ENCODE peak calls at places on chromosome 10, in ten cellular contexts. K is left ventricle myocardium inferior, O is transverse colon, W is psoas muscle, P is Panc1, D is endothelial cell of umbilical vein, C is heart right ventricle, Z is ovary, U is AG04450, J is A549. S is an unnamed sample.

GRCh38 chr10:391304-391703 is 256.0 kb downstream of the ZMYND11 start:
- DNase-seq in P (no peak), J (no peak), W (no peak), U (no peak), Z (no peak), K (no peak), C (no peak), O (no peak), D (no peak), S (no peak)

GRCh38 chr10:132076578-132077081 is 10.9 kb downstream of the JAKMIP3 start:
- DNase-seq in W (no peak), U (no peak), O (no peak), Z (no peak), D (no peak), J (no peak), P (no peak), C (no peak), K (no peak), S (peak; percentile 36)

GRCh38 chr10:52229271-52229931 is 84.7 kb upstream of the DKK1 start:
- DNase-seq in U (no peak), J (no peak), C (no peak), K (no peak), Z (no peak), P (no peak), O (no peak), W (no peak), D (peak; percentile 14), S (no peak)

GRCh38 chr10:33142290-33142689 is 184.3 kb upstream of the ITGB1 start:
- DNase-seq in U (no peak), W (no peak), C (peak; percentile 76), J (no peak), Z (no peak), D (no peak), O (no peak), P (no peak), K (peak; percentile 44), S (no peak)

GRCh38 chr10:84534168-84534567 is 205.8 kb downstream of the CCSER2 start:
- DNase-seq in C (no peak), P (no peak), U (no peak), K (no peak), D (no peak), W (no peak), J (no peak), Z (no peak), O (no peak), S (no peak)

GRCh38 chr10:51137741-51138529 is 63.6 kb downstream of the PRKG1 start:
- DNase-seq in U (no peak), O (no peak), J (no peak), Z (no peak), W (no peak), C (no peak), K (no peak), P (no peak), D (no peak), S (no peak)

GRCh38 chr10:103281753-103282152 is 4.8 kb downstream of the INA start:
- DNase-seq in J (no peak), C (no peak), U (no peak), W (no peak), D (no peak), P (no peak), Z (no peak), O (no peak), K (no peak), S (peak; percentile 93)

GRCh38 chr10:78339251-78339650 is 305.6 kb downstream of the RPS24 start:
- DNase-seq in P (no peak), O (no peak), D (no peak), W (no peak), C (no peak), U (no peak), Z (peak; percentile 26), J (no peak), K (no peak), S (peak; percentile 31)

GRCh38 chr10:73339436-73339835 is 19.2 kb downstream of the CFAP70 start:
- DNase-seq in W (peak; percentile 64), K (no peak), P (no peak), Z (no peak), O (no peak), C (peak; percentile 29), J (no peak), D (no peak), U (no peak), S (no peak)

GRCh38 chr10:42532996-42533395 is 105.4 kb downstream of the ZNF33B start:
- DNase-seq in C (no peak), P (no peak), U (no peak), J (no peak), D (no peak), W (no peak), O (no peak), Z (no peak), K (no peak), S (no peak)
- H3K9me3 ChIP-seq in C (peaks cover 8% of the 10 kb centered on the region), P (peaks cover 12% of the 10 kb centered on the region), U (peaks cover 7% of the 10 kb centered on the region), J (peaks cover 27% of the 10 kb centered on the region), D (no peaks in the 10 kb centered on the region), W (peaks cover 41% of the 10 kb centered on the region), O (peaks cover 61% of the 10 kb centered on the region), Z (peaks cover 3% of the 10 kb centered on the region), K (peaks cover 75% of the 10 kb centered on the region), S (peaks cover 54% of the 10 kb centered on the region)

GRCh38 chr10:119538632-119539358 is 3.7 kb downstream of the RGS10 start:
- DNase-seq in D (no peak), U (no peak), P (no peak), C (no peak), O (no peak), W (no peak), Z (no peak), K (no peak), J (no peak), S (no peak)
- H3K27ac ChIP-seq in D (no peak overlapping the region), U (no peak overlapping the region), P (peak overlapping the region; percentile 67), C (no peak overlapping the region), O (peak overlapping the region; percentile 86), W (no peak overlapping the region), Z (no peak overlapping the region), K (no peak overlapping the region), J (no peak overlapping the region), S (no peak overlapping the region)

GRCh38 chr10:34262965-34263364 is 552.1 kb downstream of the PARD3 start:
- DNase-seq in K (no peak), J (no peak), P (no peak), W (no peak), D (peak; percentile 22), Z (no peak), U (no peak), O (no peak), C (no peak), S (no peak)
- TF ChIP-seq CTCF in K (no peak), J (peak; percentile 35), P (no peak), W (no peak), D (no peak), Z (no peak), U (no peak), O (no peak), C (no peak), S (peak; percentile 58)

GRCh38 chr10:129728246-129728820 is 235.7 kb downstream of the EBF3 start:
- DNase-seq in U (no peak), C (no peak), D (no peak), W (no peak), K (no peak), Z (no peak), O (no peak), P (no peak), J (no peak), S (no peak)
- H3K9me3 ChIP-seq in U (peaks cover 59% of the 10 kb centered on the region), C (no peaks in the 10 kb centered on the region), D (peaks cover 3% of the 10 kb centered on the region), W (no peaks in the 10 kb centered on the region), K (peaks cover 20% of the 10 kb centered on the region), Z (no peaks in the 10 kb centered on the region), O (no peaks in the 10 kb centered on the region), P (no peaks in the 10 kb centered on the region), J (no peaks in the 10 kb centered on the region), S (peaks cover 9% of the 10 kb centered on the region)

GRCh38 chr10:53846809-53847208 is 954.2 kb downstream of the PCDH15 start:
- DNase-seq in P (no peak), O (no peak), W (no peak), D (no peak), J (no peak), U (no peak), Z (no peak), C (no peak), K (no peak), S (no peak)

GRCh38 chr10:53839437-53840039 is 961.5 kb downstream of the PCDH15 start:
- DNase-seq in K (no peak), U (no peak), D (peak; percentile 54), P (peak; percentile 20), C (no peak), W (no peak), O (no peak), Z (no peak), J (no peak), S (no peak)

GRCh38 chr10:53840668-53841067 is 960.4 kb downstream of the PCDH15 start:
- DNase-seq in C (no peak), O (no peak), D (no peak), P (no peak), W (no peak), U (no peak), J (no peak), Z (no peak), K (no peak), S (no peak)

GRCh38 chr10:53843691-53844362 is 957.2 kb downstream of the PCDH15 start:
- DNase-seq in K (no peak), U (no peak), D (peak; percentile 42), C (no peak), Z (no peak), O (no peak), P (no peak), W (no peak), J (no peak), S (no peak)

GRCh38 chr10:53841746-53842145 is 959.3 kb downstream of the PCDH15 start:
- DNase-seq in W (no peak), P (no peak), U (no peak), O (no peak), J (no peak), K (no peak), C (no peak), D (no peak), Z (no peak), S (no peak)
- H3K27ac ChIP-seq in W (no peak overlapping the region), P (no peak overlapping the region), U (no peak overlapping the region), O (no peak overlapping the region), J (no peak overlapping the region), K (no peak overlapping the region), C (no peak overlapping the region), D (no peak overlapping the region), Z (no peak overlapping the region), S (no peak overlapping the region)

GRCh38 chr10:55283041-55283440 is 482.0 kb upstream of the PCDH15 start:
- DNase-seq in C (no peak), W (no peak), U (no peak), K (no peak), J (no peak), P (no peak), O (no peak), Z (no peak), D (no peak), S (no peak)

GRCh38 chr10:55287346-55287745 is 486.3 kb upstream of the PCDH15 start:
- DNase-seq in D (peak; percentile 2), C (no peak), O (no peak), J (no peak), Z (no peak), U (no peak), W (no peak), P (no peak), K (no peak), S (no peak)
- TF ChIP-seq CTCF in D (no peak), C (peak; percentile 8), O (no peak), J (no peak), Z (no peak), U (no peak), W (no peak), P (peak; percentile 21), K (peak; percentile 40), S (peak; percentile 46)

GRCh38 chr10:63583397-63583796 is 62.2 kb downstream of the REEP3 start:
- DNase-seq in D (no peak), U (no peak), Z (no peak), O (no peak), J (no peak), P (no peak), W (no peak), K (no peak), C (no peak), S (no peak)
- H3K9me3 ChIP-seq in D (no peaks in the 10 kb centered on the region), U (no peaks in the 10 kb centered on the region), Z (no peaks in the 10 kb centered on the region), O (no peaks in the 10 kb centered on the region), J (no peaks in the 10 kb centered on the region), P (no peaks in the 10 kb centered on the region), W (no peaks in the 10 kb centered on the region), K (no peaks in the 10 kb centered on the region), C (no peaks in the 10 kb centered on the region), S (no peaks in the 10 kb centered on the region)